ENCODE peak calls at places on chromosomes 2 and 18, in nine cellular contexts. A, C, D, V, Q, M, G, Y and T are unnamed samples.

GRCh38 chr2:124186801-124187200 is 161.7 kb downstream of the CNTNAP5 start:
- DNase-seq in Y (no peak), M (no peak), G (no peak), C (no peak), A (no peak), D (no peak), Q (no peak), V (no peak), T (no peak)

GRCh38 chr2:48144777-48145176 is 238.5 kb upstream of the FBXO11 start:
- DNase-seq in C (peak; percentile 27), A (peak; percentile 40), G (no peak), Y (no peak), M (no peak), D (no peak), Q (no peak), V (no peak), T (no peak)

GRCh38 chr2:235347691-235348090 is 146.2 kb upstream of the AGAP1 start:
- DNase-seq in A (peak; percentile 96), M (no peak), C (peak; percentile 61), Y (no peak), G (no peak), Q (no peak), D (no peak), V (peak; percentile 40), T (peak; percentile 89)

GRCh38 chr18:61402761-61403160 is 69.5 kb downstream of the CDH20 start:
- DNase-seq in C (no peak), V (no peak), G (no peak), Q (no peak), D (no peak), M (no peak), Y (no peak), A (no peak), T (no peak)

GRCh38 chr2:234994340-234995321 is 42.8 kb downstream of the SH3BP4 start:
- DNase-seq in G (no peak), Y (no peak), M (no peak), A (no peak), Q (no peak), C (no peak), V (no peak), D (no peak), T (no peak)

GRCh38 chr18:22428672-22429071 is 11.0 kb upstream of the CTAGE1 start:
- DNase-seq in M (no peak), Q (no peak), A (no peak), C (peak; percentile 7), V (no peak), Y (no peak), G (no peak), D (no peak), T (peak; percentile 62)

GRCh38 chr2:238457927-238458324 is 31.2 kb downstream of the ASB1 start:
- DNase-seq in M (no peak), G (no peak), C (no peak), V (no peak), Y (no peak), A (no peak), D (no peak), Q (no peak), T (no peak)

GRCh38 chr2:11836647-11837219 is 90.3 kb downstream of the LPIN1 start:
- DNase-seq in V (no peak), A (no peak), G (no peak), M (no peak), Y (no peak), C (no peak), Q (no peak), D (no peak), T (no peak)

GRCh38 chr18:31555971-31556747 is 35.5 kb upstream of the TTR start:
- DNase-seq in Q (peak; percentile 82), G (no peak), M (peak; percentile 54), A (peak; percentile 60), D (peak; percentile 19), V (peak; percentile 31), Y (peak; percentile 32), C (peak; percentile 75), T (peak; percentile 64)

GRCh38 chr18:61735564-61736102 is 157.2 kb downstream of the RNF152 start:
- DNase-seq in Y (no peak), D (no peak), V (no peak), C (no peak), Q (peak; percentile 45), M (no peak), G (no peak), A (no peak), T (no peak)

GRCh38 chr2:105391058-105391627 is 7.7 kb downstream of the FHL2 start:
- DNase-seq in C (peak; percentile 82), D (no peak), V (peak; percentile 73), M (no peak), G (no peak), A (peak; percentile 92), Q (no peak), Y (no peak), T (peak; percentile 91)

GRCh38 chr2:170155022-170155722 is 22.8 kb upstream of the MYO3B start:
- DNase-seq in G (no peak), M (no peak), D (no peak), Y (no peak), Q (peak; percentile 18), C (peak; percentile 35), A (peak; percentile 48), V (no peak), T (peak; percentile 74)

GRCh38 chr2:196718394-196718793 is 78.9 kb downstream of the CCDC150 start:
- DNase-seq in Y (no peak), Q (peak; percentile 31), V (no peak), C (no peak), D (no peak), A (no peak), G (no peak), M (no peak), T (no peak)

GRCh38 chr2:127664065-127664894 is 11.1 kb downstream of the LIMS2 start:
- DNase-seq in V (no peak), A (no peak), D (peak; percentile 35), Y (no peak), C (no peak), Q (peak; percentile 93), M (no peak), G (peak; percentile 56), T (no peak)

GRCh38 chr2:44972771-44973535 is 31.5 kb downstream of the SIX3 start:
- DNase-seq in A (peak; percentile 19), Q (peak; percentile 43), C (no peak), M (no peak), G (no peak), V (no peak), Y (no peak), D (no peak), T (no peak)

GRCh38 chr2:54818226-54818625 is 94.8 kb downstream of the EML6 start:
- DNase-seq in Q (no peak), G (no peak), D (no peak), V (no peak), M (no peak), Y (no peak), C (no peak), A (no peak), T (no peak)